ENCODE peak calls at places on chromosomes 3 and 15, in ten cellular contexts. W is AG10803; I is ovary; R is MG63; J is CD8-positive, alpha-beta T cell; H is ascending aorta; N is AG04450; U is aorta; L is uterus; K is heart left ventricle. E is an unnamed sample.

GRCh38 chr3:177875786-177876476 is 660.3 kb upstream of the KCNMB2 start:
- DNase-seq in W (peak), I (no peak), R (no peak), J (no peak), H (no peak), N (no peak), U (no peak), L (no peak), K (no peak), E (peak)

GRCh38 chr3:10419637-10420232 is 85.7 kb downstream of the ATP2B2 start:
- DNase-seq in W (no peak), I (no peak), R (no peak), J (peak), H (no peak), N (no peak), U (peak), L (no peak), K (no peak), E (no peak)

GRCh38 chr15:95872366-95872771 is 458.1 kb upstream of the NR2F2 start:
- DNase-seq in W (peak), I (no peak), R (peak), J (no peak), H (no peak), N (peak), U (no peak), L (no peak), K (no peak), E (no peak)

GRCh38 chr3:46646700-46647099 is 34.4 kb downstream of the FAM240A start:
- DNase-seq in W (peak), I (no peak), R (no peak), J (no peak), H (no peak), N (peak), U (no peak), L (no peak), K (no peak), E (no peak)

GRCh38 chr15:57607570-57608000 is 15.9 kb downstream of the MYZAP start:
- DNase-seq in W (peak), I (no peak), R (peak), J (no peak), H (no peak), N (no peak), U (no peak), L (no peak), K (peak), E (no peak)

GRCh38 chr15:77033417-77033728 is 37.5 kb downstream of the TSPAN3 start:
- DNase-seq in W (no peak), I (no peak), R (no peak), J (no peak), H (peak), N (no peak), U (peak), L (peak), K (peak), E (no peak)

GRCh38 chr3:55169161-55169560 is 241.3 kb upstream of the LRTM1 start:
- DNase-seq in W (no peak), I (no peak), R (no peak), J (no peak), H (no peak), N (no peak), U (no peak), L (no peak), K (no peak), E (no peak)

GRCh38 chr3:63961891-63962290 is 49.7 kb upstream of the SCAANT1 start:
- DNase-seq in W (no peak), I (no peak), R (no peak), J (no peak), H (no peak), N (no peak), U (no peak), L (no peak), K (no peak), E (no peak)

GRCh38 chr15:68337826-68338225 is 60.3 kb downstream of the FEM1B start:
- DNase-seq in W (no peak), I (no peak), R (peak), J (no peak), H (peak), N (no peak), U (peak), L (peak), K (peak), E (no peak)

GRCh38 chr15:39919740-39920509 is at the start of gene GPR176:
- DNase-seq in W (peak), I (peak), R (peak), J (no peak), H (peak), N (no peak), U (peak), L (peak), K (peak), E (no peak)

GRCh38 chr15:65414841-65415621 is 7.7 kb downstream of the IGDCC4 start:
- DNase-seq in W (peak), I (peak), R (peak), J (no peak), H (no peak), N (no peak), U (peak), L (no peak), K (no peak), E (peak)

GRCh38 chr3:69914395-69914794 is 85.1 kb upstream of the SAMMSON start:
- DNase-seq in W (no peak), I (no peak), R (peak), J (no peak), H (no peak), N (no peak), U (no peak), L (no peak), K (peak), E (no peak)

GRCh38 chr15:63236272-63236671 is 41.1 kb upstream of the APH1B start:
- DNase-seq in W (peak), I (no peak), R (peak), J (no peak), H (no peak), N (peak), U (no peak), L (no peak), K (peak), E (peak)

GRCh38 chr3:114380233-114380645 is 86.4 kb downstream of the TIGIT start:
- DNase-seq in W (peak), I (peak), R (peak), J (no peak), H (peak), N (peak), U (peak), L (peak), K (peak), E (peak)

GRCh38 chr3:51385621-51386091 is 565 bp downstream of the MANF start:
- DNase-seq in W (no peak), I (no peak), R (no peak), J (no peak), H (peak), N (no peak), U (no peak), L (no peak), K (no peak), E (no peak)

GRCh38 chr3:127694467-127695215 is 21.9 kb downstream of the ABTB1 start:
- DNase-seq in W (peak), I (no peak), R (peak), J (peak), H (no peak), N (no peak), U (peak), L (no peak), K (peak), E (no peak)

GRCh38 chr3:171753025-171753472 is 57.2 kb downstream of the PLD1 start:
- DNase-seq in W (no peak), I (peak), R (no peak), J (no peak), H (no peak), N (no peak), U (no peak), L (no peak), K (peak), E (no peak)

GRCh38 chr3:46958469-46959168 is 17.9 kb downstream of the CCDC12 start:
- DNase-seq in W (no peak), I (no peak), R (no peak), J (no peak), H (no peak), N (no peak), U (no peak), L (no peak), K (no peak), E (no peak)

GRCh38 chr3:111714305-111714704 is 119.2 kb upstream of the ZBED2 start:
- DNase-seq in W (peak), I (no peak), R (peak), J (no peak), H (no peak), N (no peak), U (no peak), L (no peak), K (no peak), E (no peak)

GRCh38 chr15:38758001-38758400 is 193.4 kb upstream of the RASGRP1 start:
- DNase-seq in W (peak), I (no peak), R (no peak), J (no peak), H (no peak), N (peak), U (no peak), L (no peak), K (no peak), E (peak)

GRCh38 chr3:104941785-104942184 is 424.9 kb upstream of the ALCAM start:
- DNase-seq in W (no peak), I (no peak), R (no peak), J (no peak), H (no peak), N (no peak), U (no peak), L (no peak), K (no peak), E (no peak)

DNA sequence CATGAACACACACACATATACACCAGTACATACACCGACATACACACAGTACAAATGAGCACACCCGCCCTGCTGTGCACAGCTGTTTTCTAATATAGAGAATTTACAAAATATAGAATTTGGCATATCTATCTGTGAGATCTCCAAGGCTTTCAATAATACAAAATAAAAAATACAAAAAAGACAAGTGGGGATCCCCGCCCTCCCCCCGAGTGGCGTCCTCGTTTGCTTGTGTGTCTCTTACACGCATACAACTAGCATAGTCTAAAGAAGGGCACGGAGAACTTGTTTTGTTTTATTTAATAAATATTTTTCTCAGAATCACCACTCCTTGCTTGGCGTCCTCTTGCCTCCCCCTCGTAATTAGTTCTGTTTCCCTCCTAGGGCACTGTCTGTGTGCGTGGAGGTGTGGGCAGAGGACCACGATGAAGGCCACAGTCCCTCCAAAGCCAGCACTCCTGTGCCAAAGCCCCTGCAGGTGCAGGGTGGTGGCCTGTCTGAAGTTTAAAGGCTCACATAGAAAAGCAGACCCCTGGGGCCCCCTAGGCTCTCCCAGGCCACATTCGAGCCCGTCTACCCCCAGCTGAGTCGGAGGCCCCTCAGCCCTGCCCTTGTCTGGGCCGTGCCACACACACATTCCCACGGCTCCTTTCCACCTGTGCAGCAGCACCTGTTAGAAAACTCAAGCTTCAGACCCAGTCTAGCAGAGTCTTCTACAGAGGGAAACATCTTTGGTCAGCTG is 82.1 kb downstream of the SEC22A start:
- DNase-seq in W (no peak), I (no peak), R (no peak), J (no peak), H (no peak), N (no peak), U (no peak), L (no peak), K (no peak), E (no peak)
- H3K4me3 ChIP-seq in W (no peak), I (no peak), R (no peak), J (no peak), H (no peak), N (no peak), U (no peak), L (no peak), K (no peak), E (no peak)

GRCh38 chr3:122079524-122079923 is 24.4 kb downstream of the CD86 start:
- DNase-seq in W (no peak), I (no peak), R (no peak), J (no peak), H (no peak), N (no peak), U (no peak), L (no peak), K (no peak), E (no peak)

GRCh38 chr3:122081543-122081942 is 26.4 kb downstream of the CD86 start:
- DNase-seq in W (no peak), I (no peak), R (no peak), J (no peak), H (no peak), N (no peak), U (no peak), L (no peak), K (no peak), E (no peak)

GRCh38 chr3:122084795-122085194 is 29.6 kb downstream of the CD86 start:
- DNase-seq in W (no peak), I (no peak), R (no peak), J (no peak), H (no peak), N (no peak), U (no peak), L (no peak), K (no peak), E (no peak)

GRCh38 chr3:122080188-122080587 is 25.0 kb downstream of the CD86 start:
- DNase-seq in W (no peak), I (no peak), R (no peak), J (no peak), H (no peak), N (no peak), U (no peak), L (no peak), K (no peak), E (no peak)

GRCh38 chr3:122082357-122082756 is 27.2 kb downstream of the CD86 start:
- DNase-seq in W (no peak), I (no peak), R (no peak), J (no peak), H (no peak), N (no peak), U (no peak), L (no peak), K (no peak), E (no peak)
- H3K4me3 ChIP-seq in W (no peak), I (no peak), R (no peak), J (no peak), H (no peak), N (no peak), U (no peak), L (no peak), K (no peak), E (no peak)

DNA sequence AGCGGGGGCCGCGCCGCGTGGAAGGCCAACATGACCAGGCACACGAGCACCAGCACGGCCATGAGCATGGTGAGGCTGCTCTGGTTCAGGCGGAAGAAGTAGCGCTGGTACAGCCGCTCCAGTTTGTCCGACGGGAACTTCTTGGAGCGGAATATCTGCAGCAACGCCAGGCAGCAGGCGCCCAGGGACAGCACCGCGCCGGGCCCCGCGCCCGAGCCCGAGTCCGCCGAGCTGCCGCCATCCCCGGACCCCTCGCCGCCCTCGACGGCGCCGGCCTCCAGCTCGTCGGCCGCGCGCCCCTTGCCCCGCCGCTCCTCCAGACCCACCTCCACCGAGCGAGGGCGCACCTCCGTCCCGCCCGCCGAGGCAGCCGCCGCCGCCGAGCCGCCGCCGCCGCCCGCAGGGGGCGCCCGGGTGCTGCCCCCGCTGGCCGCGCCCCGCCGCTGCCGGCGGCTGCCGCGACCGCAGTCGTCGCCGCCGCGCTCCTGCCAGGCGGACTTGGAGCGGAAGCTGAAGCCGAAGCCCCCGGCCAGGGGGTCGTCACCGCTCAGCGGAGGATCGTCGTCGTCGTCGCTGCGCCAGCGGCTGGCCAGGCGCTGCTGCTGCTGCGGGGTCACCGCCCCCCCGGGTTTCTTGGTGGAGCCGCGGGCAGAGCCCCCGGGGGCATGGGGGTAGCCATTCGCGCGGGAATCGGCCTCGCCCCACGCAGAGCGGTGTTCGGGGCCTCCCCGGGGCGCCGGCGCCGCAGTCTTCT is 964 bp downstream of the ADCY5 start:
- DNase-seq in W (no peak), I (peak), R (peak), J (no peak), H (peak), N (no peak), U (peak), L (no peak), K (peak), E (no peak)
- H3K4me3 ChIP-seq in W (no peak), I (peak), R (peak), J (peak), H (peak), N (no peak), U (peak), L (peak), K (peak), E (no peak)

DNA sequence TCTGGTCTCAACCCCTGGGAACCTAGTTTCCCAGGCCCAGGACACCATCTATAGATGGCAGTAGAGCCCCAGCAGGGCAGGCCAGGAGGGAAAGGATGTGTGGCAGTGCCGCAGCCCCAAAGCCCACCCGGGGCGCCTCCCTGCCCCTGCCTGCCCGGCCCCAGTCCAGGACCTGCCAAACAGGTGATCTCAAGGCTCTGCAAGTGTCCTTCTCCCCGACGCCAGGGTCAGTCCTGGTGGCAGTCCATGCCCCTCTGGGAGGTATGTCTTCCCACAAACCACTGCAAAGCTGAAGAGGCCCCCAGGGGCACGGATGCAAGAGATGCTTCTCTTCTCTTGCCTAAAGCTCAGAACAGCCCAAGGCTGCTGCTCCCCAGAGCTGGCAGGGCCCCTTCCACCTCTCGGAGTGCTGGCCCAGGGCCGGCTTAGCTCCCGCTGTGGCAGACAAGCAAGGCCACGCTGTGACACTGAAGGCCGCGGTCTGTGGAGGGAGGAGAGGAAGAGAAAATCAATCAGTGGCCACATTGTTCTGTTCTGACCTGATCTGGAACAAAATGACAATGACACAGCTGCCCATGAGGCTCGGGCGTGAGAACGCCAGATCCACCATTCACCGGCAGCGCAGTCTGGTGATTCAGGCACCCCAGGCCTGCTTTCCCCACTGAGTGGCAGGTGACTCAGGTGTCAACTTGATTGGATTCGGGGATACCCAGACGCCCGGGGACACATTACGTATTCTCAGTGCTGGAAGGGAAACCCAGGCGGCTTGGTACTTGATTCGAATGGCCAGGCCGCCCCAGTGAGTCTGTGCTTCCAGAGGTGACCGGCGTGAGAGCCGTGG is 34.0 kb downstream of the KLHL25 start:
- DNase-seq in W (no peak), I (no peak), R (no peak), J (no peak), H (no peak), N (no peak), U (no peak), L (no peak), K (no peak), E (no peak)
- H3K4me3 ChIP-seq in W (no peak), I (no peak), R (no peak), J (no peak), H (no peak), N (no peak), U (no peak), L (no peak), K (no peak), E (no peak)

DNA sequence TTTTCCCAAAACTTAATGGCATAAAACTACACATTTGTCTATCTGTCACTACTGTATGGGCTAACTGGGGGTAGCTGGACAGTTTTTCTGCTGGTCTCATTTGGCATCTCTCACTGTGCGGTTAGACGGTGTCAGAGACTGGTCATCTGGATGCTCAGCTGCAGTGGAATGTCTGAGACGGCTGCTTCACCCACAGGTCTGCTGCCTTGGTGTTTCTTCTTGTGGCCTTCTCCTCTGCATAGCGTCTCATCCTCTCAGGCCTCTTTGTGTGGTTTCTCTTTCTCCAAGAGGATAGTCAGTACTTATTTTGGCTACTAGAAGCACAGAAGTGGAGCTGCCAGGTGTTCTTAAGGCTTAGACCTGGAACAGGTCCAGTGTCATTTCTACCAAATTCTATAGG is 35.9 kb upstream of the GOLGA6L9 start:
- DNase-seq in W (peak), I (no peak), R (no peak), J (no peak), H (no peak), N (no peak), U (no peak), L (no peak), K (no peak), E (peak)
- H3K4me3 ChIP-seq in W (no peak), I (no peak), R (no peak), J (no peak), H (no peak), N (no peak), U (no peak), L (no peak), K (no peak), E (no peak)

E was measured in astrocyte of the cerebellum.